ENCODE peak calls at places on chromosomes 6 and 20, in six cellular contexts. Q is lower leg skin, D is AG10803, K is PC-9, A is GM12864, J is foreskin fibroblast. T is an unnamed sample.

GRCh38 chr20:23417861-23418260 is 3.4 kb downstream of the NAPB start:
- DNase-seq in Q (no peak), D (no peak), J (no peak), K (no peak), A (no peak), T (no peak)

GRCh38 chr20:31594558-31595379 is 10.3 kb upstream of the ID1 start:
- DNase-seq in K (peak), J (peak), D (no peak), A (no peak), Q (no peak), T (no peak)

GRCh38 chr20:59684685-59685212 is 80.4 kb downstream of the PHACTR3 start:
- DNase-seq in J (no peak), K (no peak), A (no peak), Q (no peak), D (no peak), T (no peak)

GRCh38 chr6:5167501-5167900 is 82.4 kb downstream of the PPP1R3G start:
- DNase-seq in Q (no peak), D (no peak), K (no peak), J (peak), A (no peak), T (no peak)

GRCh38 chr6:151317206-151317994 is 74.0 kb downstream of the ZBTB2 start:
- DNase-seq in D (peak), A (no peak), J (peak), Q (no peak), K (no peak), T (no peak)

GRCh38 chr20:57435498-57436222 is 44.5 kb downstream of the RBM38 start:
- DNase-seq in D (peak), J (no peak), K (peak), Q (peak), A (no peak), T (peak)

GRCh38 chr20:19710336-19710721 is 47.7 kb upstream of the RIN2 start:
- DNase-seq in Q (no peak), A (no peak), D (no peak), K (no peak), J (peak), T (no peak)

GRCh38 chr20:58852559-58853271 is at the start of gene GNAS:
- DNase-seq in J (peak), A (no peak), Q (no peak), D (peak), K (peak), T (peak)

GRCh38 chr6:166167801-166168615 is at the start of gene TBXT:
- DNase-seq in J (no peak), K (no peak), D (no peak), Q (no peak), A (no peak), T (no peak)

GRCh38 chr6:636488-636887 is 20.4 kb downstream of the HUS1B start:
- DNase-seq in A (peak), D (no peak), K (no peak), J (no peak), Q (no peak), T (no peak)

GRCh38 chr6:105608711-105609374 is 206.0 kb upstream of the PREP start:
- DNase-seq in K (peak), Q (no peak), A (no peak), J (peak), D (peak), T (no peak)

GRCh38 chr6:13579911-13580310 is 5.5 kb downstream of the SIRT5 start:
- DNase-seq in Q (no peak), J (no peak), A (no peak), D (no peak), K (no peak), T (no peak)

GRCh38 chr6:52403627-52404026 is 16.5 kb upstream of the EFHC1 start:
- DNase-seq in K (peak), Q (peak), D (no peak), A (no peak), J (no peak), T (no peak)

GRCh38 chr20:53608071-53608455 is 14.4 kb upstream of the ZNF217 start:
- DNase-seq in Q (no peak), K (no peak), D (no peak), J (no peak), A (no peak), T (no peak)

GRCh38 chr20:38307371-38308046 is 3.6 kb downstream of the BPI start:
- DNase-seq in K (no peak), J (peak), A (no peak), Q (no peak), D (peak), T (no peak)

GRCh38 chr6:2166717-2167116 is 78.7 kb downstream of the GMDS start:
- DNase-seq in D (no peak), K (no peak), Q (no peak), A (no peak), J (no peak), T (no peak)

GRCh38 chr20:38270869-38271608 is 10.5 kb upstream of the KIAA1755 start:
- DNase-seq in A (no peak), Q (no peak), J (peak), K (peak), D (peak), T (no peak)

GRCh38 chr6:28741363-28741762 is 182.4 kb downstream of the TRIM27 start:
- DNase-seq in D (no peak), J (no peak), Q (no peak), A (no peak), K (no peak), T (no peak)

GRCh38 chr6:28734443-28734959 is 189.3 kb downstream of the TRIM27 start:
- DNase-seq in A (no peak), D (no peak), J (no peak), K (no peak), Q (no peak), T (no peak)

GRCh38 chr6:28736121-28736520 is 187.7 kb downstream of the TRIM27 start:
- DNase-seq in A (no peak), J (no peak), K (no peak), D (no peak), Q (no peak), T (no peak)

GRCh38 chr6:28737750-28738395 is 185.9 kb downstream of the TRIM27 start:
- DNase-seq in Q (no peak), K (no peak), J (no peak), A (no peak), D (no peak), T (no peak)

GRCh38 chr6:28738396-28738765 is 185.4 kb downstream of the TRIM27 start:
- DNase-seq in J (no peak), K (no peak), D (no peak), A (no peak), Q (no peak), T (no peak)
- H3K4me3 ChIP-seq in J (no peak), K (no peak), D (no peak), A (no peak), Q (no peak), T (no peak)

DNA sequence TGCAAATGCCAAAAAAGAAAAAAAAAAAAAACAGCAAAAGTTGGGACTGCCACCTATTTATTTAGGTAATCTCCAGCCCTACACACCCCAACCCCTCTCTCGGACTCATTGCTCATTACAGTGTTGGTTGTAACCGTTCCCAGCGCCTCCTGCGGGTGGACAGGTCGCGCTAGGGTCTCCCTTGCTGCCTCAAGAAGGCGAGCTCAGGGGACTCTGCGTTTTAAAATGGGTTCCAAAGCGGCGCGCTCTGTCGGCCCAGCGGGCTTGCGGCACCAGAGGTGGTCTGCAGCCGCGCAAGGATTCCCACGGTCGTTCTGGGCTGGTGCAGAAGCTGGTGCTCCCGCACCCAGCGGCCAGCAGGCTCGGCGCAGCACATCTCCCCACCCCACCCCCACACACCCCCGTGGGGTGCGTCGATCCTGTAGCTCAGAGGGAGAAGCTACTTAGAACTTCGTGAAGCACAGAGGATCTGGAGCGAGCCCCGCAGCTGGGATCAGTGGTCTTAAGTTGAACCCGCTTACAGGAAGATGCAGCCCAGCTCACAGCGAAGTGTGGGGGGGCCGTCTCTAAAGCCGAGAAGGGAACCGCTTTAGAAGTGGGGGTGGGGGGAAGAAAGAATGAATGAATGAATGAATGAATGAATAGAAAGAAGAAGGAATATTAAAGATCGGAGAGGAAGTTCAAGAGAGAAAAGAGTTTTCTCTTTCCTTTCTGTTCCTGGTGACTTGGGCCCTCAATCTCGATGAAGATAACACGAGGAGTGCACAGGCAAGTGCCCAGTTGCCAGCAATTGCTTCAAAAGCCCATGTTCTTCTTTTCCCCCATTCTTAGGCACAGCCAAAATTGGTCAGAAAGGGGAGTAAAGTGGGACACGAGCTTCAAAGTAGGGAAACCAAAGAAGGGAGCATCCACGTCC is 766 bp downstream of the TFAP2A start:
- DNase-seq in K (peak), Q (no peak), D (no peak), A (no peak), J (peak), T (no peak)
- H3K4me3 ChIP-seq in K (peak), Q (peak), D (peak), A (peak), J (peak), T (peak)

GRCh38 chr6:10793035-10793434 is 45.3 kb downstream of the MAK start:
- DNase-seq in Q (no peak), J (no peak), A (no peak), K (no peak), D (no peak), T (no peak)

GRCh38 chr6:10791673-10792072 is 44.1 kb downstream of the TMEM14B start:
- DNase-seq in K (no peak), Q (no peak), A (no peak), D (no peak), J (no peak), T (no peak)

GRCh38 chr6:10792101-10792500 is 44.5 kb downstream of the TMEM14B start:
- DNase-seq in J (no peak), Q (no peak), D (no peak), K (no peak), A (no peak), T (no peak)

GRCh38 chr6:10794239-10794638 is 44.1 kb downstream of the MAK start:
- DNase-seq in Q (no peak), A (no peak), J (no peak), D (no peak), K (no peak), T (no peak)

DNA sequence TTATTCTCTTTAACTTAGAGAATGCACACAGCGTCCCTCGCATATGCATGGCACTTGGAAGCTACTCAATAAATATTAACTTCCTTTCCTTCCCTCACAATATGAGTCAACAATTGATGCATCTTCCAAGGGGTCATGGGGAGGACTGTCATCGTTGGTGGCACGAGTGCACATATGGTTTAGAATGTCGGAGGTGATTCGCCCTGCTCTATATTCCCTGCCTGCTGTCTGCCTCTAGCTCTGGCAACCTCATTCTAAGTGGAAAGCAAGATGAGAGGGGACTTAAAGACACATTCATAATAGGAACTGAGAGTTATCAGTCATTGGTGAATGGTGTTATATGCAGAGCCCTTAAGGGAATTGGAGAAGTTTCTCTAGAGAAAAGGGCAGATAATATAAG is 44.6 kb downstream of the MAK start:
- DNase-seq in D (no peak), K (no peak), J (peak), Q (no peak), A (no peak), T (no peak)
- H3K4me3 ChIP-seq in D (no peak), K (no peak), J (no peak), Q (no peak), A (no peak), T (no peak)

GRCh38 chr6:41706876-41707564 is 28.4 kb downstream of the TFEB start:
- DNase-seq in Q (peak), A (no peak), J (peak), D (peak), K (no peak), T (no peak)

GRCh38 chr6:41709375-41709774 is 26.0 kb downstream of the TFEB start:
- DNase-seq in J (no peak), K (no peak), D (no peak), A (no peak), Q (no peak), T (no peak)

GRCh38 chr6:41708856-41709255 is 26.6 kb downstream of the TFEB start:
- DNase-seq in A (no peak), Q (no peak), D (no peak), J (no peak), K (no peak), T (no peak)

GRCh38 chr6:41705996-41706835 is 29.2 kb downstream of the TFEB start:
- DNase-seq in A (peak), J (peak), Q (peak), K (peak), D (peak), T (peak)

DNA sequence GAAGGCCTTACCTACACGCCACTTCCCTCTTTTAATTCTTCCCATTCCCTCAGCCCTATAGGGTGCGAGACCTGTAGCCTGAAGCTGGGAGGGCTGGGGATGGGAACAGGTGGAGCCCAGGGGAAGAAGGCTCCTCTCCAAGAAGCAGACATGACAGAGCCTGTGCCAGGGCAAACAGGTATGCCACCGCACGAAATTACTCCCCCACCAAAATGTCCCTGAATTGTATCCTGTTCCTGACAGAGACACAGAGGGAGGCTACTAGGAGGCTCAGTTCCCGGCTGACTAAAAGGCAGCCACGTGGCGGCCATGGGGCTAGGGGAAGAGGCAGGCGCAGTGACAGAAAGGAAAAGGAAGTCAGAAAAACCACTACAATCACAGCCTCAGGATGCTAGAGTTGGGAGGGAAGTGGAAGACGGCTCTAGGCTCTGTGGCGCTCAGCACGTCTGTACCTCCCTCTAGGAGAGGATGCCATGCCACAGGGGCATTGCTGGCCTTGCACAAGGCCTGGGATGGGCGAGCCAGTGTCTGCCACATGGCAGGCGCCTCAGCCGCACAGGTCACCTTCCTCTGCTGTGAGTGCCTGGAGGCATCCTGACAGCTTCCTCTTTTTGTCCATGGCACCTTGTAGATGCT is 27.7 kb downstream of the TFEB start:
- DNase-seq in D (no peak), Q (no peak), A (no peak), J (no peak), K (no peak), T (peak)
- H3K4me3 ChIP-seq in D (no peak), Q (no peak), A (peak), J (no peak), K (no peak), T (no peak)

GRCh38 chr6:110401585-110402176 is 13.7 kb downstream of the DDO start:
- DNase-seq in A (no peak), D (no peak), Q (no peak), J (no peak), K (no peak), T (no peak)

GRCh38 chr6:110400208-110400607 is 15.2 kb downstream of the DDO start:
- DNase-seq in A (no peak), Q (no peak), J (no peak), K (no peak), D (no peak), T (no peak)

GRCh38 chr6:110395221-110395620 is 20.2 kb downstream of the DDO start:
- DNase-seq in Q (no peak), D (no peak), K (no peak), J (no peak), A (no peak), T (no peak)

GRCh38 chr6:110398778-110399177 is 16.6 kb downstream of the DDO start:
- DNase-seq in J (peak), A (no peak), D (no peak), Q (no peak), K (no peak), T (no peak)

GRCh38 chr6:110399219-110400071 is 15.9 kb downstream of the DDO start:
- DNase-seq in K (peak), D (no peak), Q (no peak), J (peak), A (no peak), T (no peak)
- H3K4me3 ChIP-seq in K (no peak), D (peak), Q (no peak), J (peak), A (no peak), T (no peak)

GRCh38 chr6:99712560-99712959 is 105.9 kb downstream of the PRDM13 start:
- DNase-seq in J (no peak), A (no peak), K (no peak), Q (no peak), D (no peak), T (no peak)
- H3K4me3 ChIP-seq in J (no peak), A (no peak), K (no peak), Q (no peak), D (no peak), T (no peak)

GRCh38 chr6:12293234-12293930 is 3.2 kb downstream of the EDN1 start:
- DNase-seq in A (no peak), Q (no peak), K (no peak), J (peak), D (peak), T (no peak)
- H3K4me3 ChIP-seq in A (no peak), Q (no peak), K (no peak), J (no peak), D (no peak), T (no peak)

GRCh38 chr20:45052698-45053440 is 48.1 kb downstream of the KCNS1 start:
- DNase-seq in J (peak), D (peak), A (peak), K (no peak), Q (no peak), T (peak)

GRCh38 chr20:45055056-45055455 is 45.9 kb downstream of the KCNS1 start:
- DNase-seq in A (no peak), J (no peak), K (no peak), Q (no peak), D (no peak), T (no peak)

GRCh38 chr20:45056473-45057148 is 44.3 kb downstream of the KCNS1 start:
- DNase-seq in J (no peak), Q (no peak), A (no peak), D (no peak), K (no peak), T (no peak)

GRCh38 chr20:45051497-45052060 is 49.3 kb downstream of the KCNS1 start:
- DNase-seq in Q (no peak), A (no peak), D (no peak), K (no peak), J (no peak), T (no peak)

DNA sequence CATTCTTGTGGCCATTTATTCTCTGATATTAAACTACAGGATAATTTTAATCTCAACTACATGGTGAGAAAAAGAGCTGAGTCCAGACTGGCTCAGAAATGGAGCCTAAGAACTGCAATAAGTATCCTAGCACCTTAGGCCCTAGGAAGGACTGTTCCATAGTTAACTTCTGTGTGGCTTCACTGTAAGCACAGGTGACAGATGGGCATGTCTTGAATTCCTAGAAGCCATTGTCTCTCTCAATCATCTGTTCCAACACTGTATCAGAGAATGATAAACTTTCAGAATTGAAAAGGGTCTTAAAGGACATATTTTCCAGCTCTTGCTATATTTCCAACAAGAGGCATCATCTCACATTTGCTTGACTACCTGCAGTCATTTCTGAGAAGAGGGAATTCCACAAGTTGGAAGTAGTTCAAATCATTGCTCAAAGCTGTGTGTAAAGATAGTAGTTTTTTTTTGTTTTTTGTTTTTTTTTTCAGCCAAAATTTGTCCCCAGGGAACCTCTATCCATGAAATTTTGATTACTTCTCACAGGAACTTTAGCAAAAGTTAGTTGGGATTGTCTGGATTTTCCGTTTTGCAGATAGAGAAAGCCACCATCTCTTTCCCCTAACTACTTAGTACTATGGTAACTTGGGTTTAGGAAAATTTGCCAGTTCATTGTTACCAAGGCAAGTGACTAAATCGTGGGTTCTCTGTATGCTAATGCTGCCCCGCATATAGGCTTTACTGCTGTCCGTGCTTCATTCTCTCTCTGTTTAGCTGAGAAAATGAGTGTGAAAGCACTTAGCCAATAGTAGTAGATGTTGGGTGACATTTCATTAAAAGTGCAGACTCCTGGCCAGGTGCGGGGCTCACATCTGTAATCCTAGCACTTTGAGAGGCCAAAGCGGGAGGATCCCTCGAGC is 47.2 kb downstream of the KCNS1 start:
- DNase-seq in K (no peak), Q (no peak), A (no peak), D (no peak), J (no peak), T (no peak)
- H3K4me3 ChIP-seq in K (no peak), Q (no peak), A (no peak), D (no peak), J (no peak), T (no peak)

DNA sequence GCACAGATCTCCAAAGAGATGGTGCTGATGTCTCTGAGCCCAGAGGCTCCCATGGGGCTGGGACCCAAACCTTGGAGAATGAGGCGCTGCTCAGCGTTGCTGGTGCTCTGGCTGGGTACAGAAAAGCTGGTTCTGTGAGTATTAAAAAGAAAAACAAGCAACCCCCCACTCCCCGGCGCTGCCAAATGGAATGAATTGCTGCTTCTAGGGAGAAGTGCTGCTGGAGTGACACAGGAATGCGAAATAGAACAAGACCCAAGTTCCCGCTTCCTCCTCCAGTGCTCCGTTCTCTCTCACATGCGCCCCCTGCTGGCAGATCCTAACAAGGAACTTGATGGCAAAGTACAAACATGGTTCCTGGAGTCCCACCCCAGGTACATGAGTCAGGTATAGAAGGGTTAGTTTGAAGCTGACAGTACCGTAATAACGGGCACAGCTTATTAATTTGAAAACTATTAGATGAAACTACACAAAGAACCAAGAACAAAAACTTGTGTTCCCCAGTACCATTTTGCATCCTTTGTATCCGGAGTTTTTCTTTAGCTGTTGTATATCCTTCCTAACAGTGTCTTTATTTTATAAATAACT is 2.1 kb upstream of the DDX27 start:
- DNase-seq in Q (peak), D (peak), A (peak), J (peak), K (peak), T (peak)
- H3K4me3 ChIP-seq in Q (no peak), D (no peak), A (no peak), J (no peak), K (no peak), T (no peak)

T was measured in CD4-positive, alpha-beta memory T cell.